ENCODE peak calls at places on chromosomes 4 and X, in six cellular contexts. T is suprapubic skin, P is testis, B is SJSA1, C is adipocyte, M is thoracic aorta. Q is an unnamed sample.
A peak's percentile ranks its signal among the peaks of the same experiment; 100 is the strongest.

GRCh38 chrX:7028246-7028645 is 119.3 kb upstream of the STS start:
- DNase-seq in T (no peak), P (no peak), B (no peak), C (no peak), M (no peak), Q (no peak)

GRCh38 chrX:39409246-39409917 is 608.1 kb downstream of the MID1IP1 start:
- DNase-seq in T (no peak), P (no peak), B (no peak), C (no peak), M (no peak), Q (no peak)

GRCh38 chr4:5199142-5199541 is 147.9 kb downstream of the STK32B start:
- DNase-seq in T (no peak), P (no peak), B (no peak), C (no peak), M (no peak), Q (no peak)

GRCh38 chrX:133323450-133323849 is 91.8 kb downstream of the GPC4 start:
- DNase-seq in T (no peak), P (no peak), B (no peak), C (no peak), M (no peak), Q (no peak)

GRCh38 chr4:147782087-147782781 is 50.3 kb downstream of the ARHGAP10 start:
- DNase-seq in T (no peak), P (no peak), B (peak; percentile 48), C (peak; percentile 43), M (no peak), Q (no peak)

GRCh38 chr4:7252510-7253340 is 60.4 kb downstream of the SORCS2 start:
- DNase-seq in T (no peak), P (no peak), B (no peak), C (no peak), M (no peak), Q (no peak)

GRCh38 chr4:3344104-3344503 is 51.3 kb downstream of the RGS12 start:
- DNase-seq in T (peak; percentile 44), P (no peak), B (no peak), C (no peak), M (no peak), Q (peak; percentile 87)

GRCh38 chr4:177079327-177079726 is 230.3 kb upstream of the NEIL3 start:
- DNase-seq in T (no peak), P (no peak), B (peak; percentile 4), C (no peak), M (no peak), Q (no peak)

GRCh38 chr4:9820343-9820742 is 38.9 kb downstream of the DRD5 start:
- DNase-seq in T (no peak), P (no peak), B (no peak), C (no peak), M (no peak), Q (no peak)

GRCh38 chrX:45347877-45348675 is 147.4 kb upstream of the DIPK2B start:
- DNase-seq in T (no peak), P (no peak), B (no peak), C (peak; percentile 25), M (no peak), Q (no peak)

GRCh38 chrX:154132366-154132765 is 11.7 kb upstream of the OPN1LW start:
- DNase-seq in T (no peak), P (no peak), B (no peak), C (no peak), M (no peak), Q (no peak)

GRCh38 chr4:26076000-26076587 is 162.1 kb downstream of the SMIM20 start:
- DNase-seq in T (no peak), P (no peak), B (no peak), C (peak; percentile 22), M (no peak), Q (no peak)

GRCh38 chr4:7291372-7292135 is 99.2 kb downstream of the SORCS2 start:
- DNase-seq in T (no peak), P (peak; percentile 34), B (no peak), C (no peak), M (no peak), Q (no peak)

GRCh38 chrX:134654398-134655012 is 3.8 kb downstream of the PLAC1 start:
- DNase-seq in T (no peak), P (no peak), B (no peak), C (no peak), M (no peak), Q (no peak)

GRCh38 chr4:53780736-53781400 is 189.6 kb upstream of the LNX1 start:
- DNase-seq in T (no peak), P (no peak), B (no peak), C (no peak), M (no peak), Q (no peak)

GRCh38 chrX:37509349-37509748 is 62.1 kb upstream of the LANCL3 start:
- DNase-seq in T (no peak), P (no peak), B (no peak), C (peak; percentile 1), M (no peak), Q (no peak)

GRCh38 chrX:18898091-18898490 is 85.8 kb downstream of the PHKA2 start:
- DNase-seq in T (no peak), P (no peak), B (no peak), C (no peak), M (no peak), Q (no peak)
- H3K4me1 ChIP-seq in T (peaks cover 8% of the 10 kb centered on the region), P (no peaks in the 10 kb centered on the region), B (no peaks in the 10 kb centered on the region), C (peaks cover 4% of the 10 kb centered on the region), M (peaks cover 25% of the 10 kb centered on the region), Q (peaks cover 12% of the 10 kb centered on the region)

GRCh38 chrX:16250296-16250695 is 83.0 kb downstream of the MAGEB17 start:
- DNase-seq in T (no peak), P (no peak), B (no peak), C (peak; percentile 16), M (no peak), Q (no peak)

DNA sequence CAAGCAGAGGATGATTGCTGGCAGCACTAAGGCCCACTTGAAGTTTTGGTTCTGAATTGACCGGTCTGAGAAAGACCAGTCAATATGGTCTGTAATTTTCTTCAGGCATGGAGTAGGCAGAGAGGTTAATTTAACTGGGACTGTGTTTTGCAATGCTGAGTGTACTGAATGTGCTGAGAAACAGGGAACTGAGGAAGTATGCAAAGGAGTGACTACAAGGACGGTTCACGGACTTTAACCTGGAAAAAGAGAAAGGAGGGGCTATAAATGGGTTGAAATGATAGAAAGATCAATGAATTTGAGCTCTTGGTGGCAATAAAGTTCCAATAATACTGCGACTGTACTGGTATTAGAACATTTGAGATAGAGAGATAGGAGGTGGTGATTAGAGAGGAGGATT is 84.5 kb downstream of the MAGEB17 start:
- DNase-seq in T (no peak), P (no peak), B (no peak), C (no peak), M (no peak), Q (no peak)
- H3K27me3 ChIP-seq in T (no peaks in the 10 kb centered on the region), P (no peaks in the 10 kb centered on the region), B (no peaks in the 10 kb centered on the region), C (peaks cover 12% of the 10 kb centered on the region), M (no peaks in the 10 kb centered on the region), Q (no peaks in the 10 kb centered on the region)

DNA sequence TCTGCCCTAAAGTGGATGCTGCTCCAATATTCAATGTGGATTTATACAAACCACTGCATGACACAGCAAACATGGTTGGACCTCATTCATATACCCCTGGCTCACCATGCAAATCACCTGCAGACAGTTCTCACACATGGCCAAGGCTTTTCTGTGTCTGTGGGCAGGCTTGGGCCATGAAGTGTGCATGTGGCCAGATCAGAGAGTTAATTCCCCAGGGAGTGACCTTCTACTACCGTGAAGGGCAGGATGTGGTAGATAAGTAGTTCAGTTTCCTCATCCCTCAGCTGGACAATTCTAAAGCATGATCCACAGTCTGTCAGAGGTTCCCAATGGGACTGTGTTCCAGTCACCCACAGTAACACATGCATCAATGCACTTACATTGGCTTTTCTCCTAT is 24.6 kb upstream of the BCLAF3 start:
- DNase-seq in T (no peak), P (no peak), B (no peak), C (no peak), M (no peak), Q (no peak)
- H3K4me1 ChIP-seq in T (no peaks in the 10 kb centered on the region), P (no peaks in the 10 kb centered on the region), B (no peaks in the 10 kb centered on the region), C (no peaks in the 10 kb centered on the region), M (no peaks in the 10 kb centered on the region), Q (no peaks in the 10 kb centered on the region)

GRCh38 chrX:151828434-151829080 is 84.1 kb upstream of the MAGEA4 start:
- DNase-seq in T (no peak), P (no peak), B (no peak), C (peak; percentile 17), M (no peak), Q (no peak)

GRCh38 chrX:151821226-151821625 is 86.7 kb downstream of the CNGA2 start:
- DNase-seq in T (no peak), P (no peak), B (no peak), C (no peak), M (no peak), Q (no peak)

GRCh38 chrX:151830911-151831310 is 81.8 kb upstream of the MAGEA4 start:
- DNase-seq in T (no peak), P (no peak), B (no peak), C (no peak), M (no peak), Q (no peak)

GRCh38 chrX:151825927-151826471 is 86.7 kb upstream of the MAGEA4 start:
- DNase-seq in T (no peak), P (no peak), B (no peak), C (peak; percentile 91), M (no peak), Q (no peak)
- H3K27me3 ChIP-seq in T (no peaks in the 10 kb centered on the region), P (no peaks in the 10 kb centered on the region), B (no peaks in the 10 kb centered on the region), C (peaks cover 21% of the 10 kb centered on the region), M (no peaks in the 10 kb centered on the region), Q (no peaks in the 10 kb centered on the region)

GRCh38 chr4:109648997-109649575 is 54.2 kb downstream of the CASP6 start:
- DNase-seq in T (no peak), P (no peak), B (no peak), C (no peak), M (no peak), Q (no peak)
- H3K4me1 ChIP-seq in T (no peaks in the 10 kb centered on the region), P (no peaks in the 10 kb centered on the region), B (no peaks in the 10 kb centered on the region), C (no peaks in the 10 kb centered on the region), M (no peaks in the 10 kb centered on the region), Q (no peaks in the 10 kb centered on the region)